ENCODE peak calls at places on chromosomes 7 and 10, in four cellular contexts. X, B, V and A are unnamed samples. For H3K27me3, the result is how much of the 10 kb centered on the place peaks cover.

GRCh38 chr7:47352394-47352968 is 229.4 kb downstream of the TNS3 start:
- DNase-seq in V (peak), B (no peak), X (no peak), A (no peak)

GRCh38 chr10:69845574-69846251 is 44.0 kb downstream of the COL13A1 start:
- DNase-seq in X (peak), B (no peak), V (no peak), A (peak)

GRCh38 chr7:104096683-104097082 is 107.2 kb upstream of the RELN start:
- DNase-seq in V (peak), X (no peak), B (no peak), A (peak)

GRCh38 chr7:193538-194256 is 1.3 kb downstream of the FAM20C start:
- DNase-seq in V (no peak), B (peak), X (peak), A (no peak)

GRCh38 chr10:78260141-78260540 is 226.5 kb downstream of the RPS24 start:
- DNase-seq in V (no peak), B (no peak), X (no peak), A (no peak)

GRCh38 chr7:12066561-12066960 is 144.5 kb upstream of the TMEM106B start:
- DNase-seq in V (no peak), X (no peak), B (peak), A (no peak)

GRCh38 chr10:61286695-61287094 is 166.5 kb downstream of the TMEM26 start:
- DNase-seq in V (no peak), B (peak), X (no peak), A (no peak)

GRCh38 chr10:114053946-114054345 is 10.3 kb downstream of the ADRB1 start:
- DNase-seq in B (no peak), X (no peak), V (no peak), A (no peak)

GRCh38 chr7:121486590-121486989 is 90.5 kb upstream of the FAM3C start:
- DNase-seq in X (no peak), B (no peak), V (no peak), A (no peak)

GRCh38 chr7:1404881-1405548 is 54.3 kb downstream of the MICALL2 start:
- DNase-seq in B (no peak), X (no peak), V (no peak), A (no peak)
- H3K27me3 ChIP-seq in B (under half), X (under half), V (under half), A (under half)

GRCh38 chr7:52592698-52593097 is 442.7 kb upstream of the POM121L12 start:
- DNase-seq in X (no peak), B (no peak), V (no peak), A (no peak)

GRCh38 chr7:52584041-52584440 is 451.4 kb upstream of the POM121L12 start:
- DNase-seq in V (no peak), X (no peak), B (no peak), A (no peak)

DNA sequence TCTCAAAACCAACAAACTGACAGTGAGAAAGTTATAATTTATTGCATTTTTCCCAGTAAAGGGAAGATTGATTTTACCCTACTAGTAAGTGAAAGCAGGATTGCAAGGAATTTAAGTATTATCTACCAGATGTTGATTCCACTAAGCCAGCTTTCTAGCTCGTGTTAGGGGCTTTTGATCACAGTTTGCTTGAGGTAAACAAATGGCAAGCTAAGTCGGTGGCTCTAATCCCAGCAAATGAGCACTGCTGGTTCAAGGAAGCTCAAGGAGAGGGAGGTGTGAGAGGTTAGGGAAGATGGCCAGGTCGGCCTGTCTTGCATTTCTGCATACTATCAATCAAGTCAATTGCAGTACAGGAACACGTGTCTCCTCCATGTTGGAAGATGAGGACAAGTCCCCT is 448.7 kb upstream of the POM121L12 start:
- DNase-seq in B (no peak), V (no peak), X (no peak), A (no peak)
- H3K27me3 ChIP-seq in B (under half), V (under half), X (under half), A (under half)

GRCh38 chr7:25385731-25386136 is 157.4 kb upstream of the NPVF start:
- DNase-seq in B (no peak), V (no peak), X (no peak), A (no peak)

GRCh38 chr7:25382869-25383268 is 154.6 kb upstream of the NPVF start:
- DNase-seq in V (no peak), X (no peak), B (no peak), A (no peak)

GRCh38 chr7:25383402-25383801 is 155.1 kb upstream of the NPVF start:
- DNase-seq in B (no peak), V (no peak), X (no peak), A (no peak)

GRCh38 chr7:25386311-25386744 is 158.0 kb upstream of the NPVF start:
- DNase-seq in B (no peak), V (no peak), X (no peak), A (no peak)

DNA sequence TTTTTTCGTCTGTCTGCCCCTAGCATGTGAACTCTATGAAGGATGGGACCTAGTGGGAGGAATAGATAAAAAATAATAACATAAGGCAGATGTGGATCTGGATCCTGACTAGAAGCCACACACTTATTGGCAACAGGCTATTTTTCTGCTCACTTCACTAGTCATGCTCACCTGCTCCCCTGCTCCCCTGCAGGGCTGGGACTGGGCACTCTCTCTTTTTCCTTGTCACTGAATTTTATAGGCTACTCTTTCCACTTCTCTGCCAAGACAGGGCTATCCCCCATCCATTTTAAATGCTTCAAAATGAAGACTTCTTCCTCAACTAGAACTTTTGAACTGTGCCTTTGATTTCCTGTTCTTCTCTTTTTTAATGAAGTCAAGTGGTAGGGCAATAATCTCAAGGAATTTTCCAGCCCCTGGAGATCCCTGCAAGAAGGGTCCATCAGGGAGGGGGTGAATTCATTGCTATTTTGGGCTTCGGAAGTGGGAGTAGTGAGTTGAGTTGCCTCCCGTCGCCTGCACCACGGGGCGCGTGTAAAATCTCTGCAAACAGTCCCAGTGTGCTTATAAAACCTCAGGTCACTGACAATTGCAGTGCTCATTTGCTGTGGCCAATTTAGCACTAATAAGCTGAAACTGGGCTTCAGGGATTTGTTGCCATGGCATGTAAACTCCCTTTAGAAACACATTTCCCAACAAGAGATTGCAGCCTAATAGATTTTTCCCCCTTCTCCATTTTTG is 156.7 kb upstream of the NPVF start:
- DNase-seq in B (no peak), V (no peak), X (no peak), A (no peak)
- H3K27me3 ChIP-seq in B (under half), V (under half), X (under half), A (under half)

DNA sequence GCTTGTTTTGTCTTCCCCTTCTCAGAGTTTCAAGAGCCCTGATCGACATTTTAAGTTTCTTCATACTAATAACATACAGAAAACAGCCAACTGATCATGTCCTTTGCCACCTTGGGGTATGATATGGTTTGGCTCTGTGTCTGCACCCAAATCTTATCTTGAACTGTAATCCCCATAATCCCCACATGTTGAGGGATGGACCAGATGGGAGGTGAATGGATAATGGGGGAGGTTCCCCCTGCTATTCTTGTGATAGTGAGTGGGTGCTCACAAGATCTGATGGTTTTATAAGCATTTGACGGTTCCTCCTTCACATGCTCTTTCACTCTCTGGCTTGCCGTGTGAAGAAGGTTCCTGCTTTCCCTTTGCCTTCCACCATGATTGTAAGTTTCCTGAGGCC is 190.3 kb downstream of the CHCHD3 start:
- DNase-seq in B (no peak), V (no peak), X (no peak), A (no peak)
- H3K27me3 ChIP-seq in B (under half), V (under half), X (under half), A (under half)

GRCh38 chr10:100614416-100614815 is 78.7 kb downstream of the HIF1AN start:
- DNase-seq in B (no peak), V (no peak), X (no peak), A (no peak)
- H3K27me3 ChIP-seq in B (under half), V (under half), X (under half), A (under half)

GRCh38 chr7:27171636-27172387 is 2.3 kb downstream of the HOXA10 start:
- DNase-seq in X (no peak), B (no peak), V (no peak), A (no peak)
- H3K27me3 ChIP-seq in X (under half), B (under half), V (half or more), A (under half)